ENCODE peak calls at places on chromosomes 13 and 19, in four cellular contexts. W is brain microvascular endothelial cell, K is non-pigmented ciliary epithelial cell, Q is cardiac muscle cell. T is an unnamed sample.

GRCh38 chr19:778910-779653 is 18.2 kb upstream of the PTBP1 start:
- DNase-seq in W (peak), K (peak), Q (peak), T (peak)

GRCh38 chr13:93522486-93522885 is 295.9 kb downstream of the GPC6 start:
- DNase-seq in W (peak), K (peak), Q (peak), T (no peak)

GRCh38 chr13:35716186-35716585 is 239.7 kb upstream of the MAB21L1 start:
- DNase-seq in W (no peak), K (no peak), Q (peak), T (no peak)

GRCh38 chr13:50417597-50417996 is 402.4 kb downstream of the KCNRG start:
- DNase-seq in W (no peak), K (no peak), Q (no peak), T (peak)

GRCh38 chr13:99687728-99688397 is 186.6 kb downstream of the TM9SF2 start:
- DNase-seq in W (peak), K (peak), Q (no peak), T (no peak)

GRCh38 chr13:51770681-51771417 is 33.1 kb downstream of the DHRS12 start:
- DNase-seq in W (no peak), K (no peak), Q (no peak), T (no peak)

GRCh38 chr19:41528106-41528505 is 47.9 kb upstream of the CEACAM21 start:
- DNase-seq in W (no peak), K (no peak), Q (no peak), T (no peak)

GRCh38 chr13:49635599-49636433 is 7.5 kb downstream of the ARL11 start:
- DNase-seq in W (peak), K (no peak), Q (peak), T (no peak)

GRCh38 chr13:111911141-111911720 is 155.7 kb upstream of the SOX1 start:
- DNase-seq in W (no peak), K (no peak), Q (no peak), T (no peak)

GRCh38 chr13:43377149-43377548 is 353.8 kb downstream of the DNAJC15 start:
- DNase-seq in W (no peak), K (no peak), Q (peak), T (no peak)

GRCh38 chr13:68291595-68291994 is 1061.5 kb upstream of the PCDH9 start:
- DNase-seq in W (no peak), K (no peak), Q (no peak), T (no peak)

GRCh38 chr19:2315121-2315817 is 7.3 kb upstream of the LINGO3 start:
- DNase-seq in W (no peak), K (no peak), Q (no peak), T (no peak)

GRCh38 chr19:35086455-35086854 is 29.2 kb upstream of the FXYD3 start:
- DNase-seq in W (no peak), K (no peak), Q (no peak), T (no peak)

GRCh38 chr19:44539236-44539819 is 9.9 kb upstream of the CEACAM20 start:
- DNase-seq in W (peak), K (no peak), Q (no peak), T (no peak)

GRCh38 chr19:17505218-17505617 is 6.2 kb upstream of the PGLS start:
- DNase-seq in W (no peak), K (no peak), Q (no peak), T (no peak)

GRCh38 chr19:17860331-17860992 is 752 bp downstream of the RPL18A start:
- DNase-seq in W (no peak), K (no peak), Q (no peak), T (no peak)

GRCh38 chr19:33557720-33558119 is 36.1 kb upstream of the PEPD start:
- DNase-seq in W (no peak), K (no peak), Q (no peak), T (no peak)